ENCODE peak calls at places on chromosomes 12 and 14, in seven cellular contexts. B is NCI-H2081; O is stimulated activated naive CD8-positive, alpha-beta T cell treated with anti-CD3 and anti-CD28 coated beads, Interleukin-15, Interleukin-2, amounts not matched to agents 100 U/mL and 50 U/mL, for 24 hours; X is GM23248; Y is B cell; K is activated T-cell treated with anti-CD3 and anti-CD28 coated beads for 48 hours; H is activated naive CD4-positive, alpha-beta T cell treated with anti-CD3 and anti-CD28 coated beads for 36 hours. W is an unnamed sample.

GRCh38 chr12:89236748-89237428 is 115.4 kb downstream of the DUSP6 start:
- DNase-seq in B (no peak), O (no peak), X (peak), Y (no peak), K (no peak), H (no peak), W (no peak)

GRCh38 chr12:62772556-62772955 is 162.4 kb downstream of the PPM1H start:
- DNase-seq in B (no peak), O (no peak), X (peak), Y (no peak), K (no peak), H (no peak), W (no peak)

GRCh38 chr14:23121401-23121800 is 2.3 kb upstream of the CEBPE start:
- DNase-seq in B (no peak), O (no peak), X (peak), Y (peak), K (no peak), H (no peak), W (peak)

GRCh38 chr12:65937181-65937641 is 112.9 kb downstream of the HMGA2 start:
- DNase-seq in B (no peak), O (no peak), X (peak), Y (no peak), K (no peak), H (no peak), W (no peak)

GRCh38 chr12:14999421-15000047 is 26.7 kb downstream of the PDE6H start:
- DNase-seq in B (no peak), O (no peak), X (peak), Y (no peak), K (no peak), H (no peak), W (no peak)

GRCh38 chr12:124904306-124905098 is 9.9 kb downstream of the UBC start:
- DNase-seq in B (no peak), O (no peak), X (peak), Y (no peak), K (no peak), H (no peak), W (no peak)

GRCh38 chr14:74089251-74090020 is 4.7 kb downstream of the LIN52 start:
- DNase-seq in B (no peak), O (peak), X (no peak), Y (no peak), K (no peak), H (peak), W (peak)

GRCh38 chr14:51666831-51667230 is 15.1 kb downstream of the FRMD6 start:
- DNase-seq in B (no peak), O (no peak), X (no peak), Y (no peak), K (no peak), H (no peak), W (no peak)

GRCh38 chr12:74906224-74906623 is 303.4 kb downstream of the KCNC2 start:
- DNase-seq in B (no peak), O (no peak), X (peak), Y (no peak), K (no peak), H (no peak), W (no peak)

GRCh38 chr12:110600254-110600653 is 13.7 kb upstream of the TCTN1 start:
- DNase-seq in B (no peak), O (no peak), X (peak), Y (peak), K (no peak), H (no peak), W (no peak)

W was measured in activated CD4-positive, alpha-beta memory T cell treated with anti-CD3 and anti-CD28 coated beads for 36 hours.